ENCODE peak calls at places on chromosomes 3 and 15, in six cellular contexts. Z is choroid plexus epithelial cell; L is NCI-H2081; R is transverse colon; D is erythroblast; E is naive thymus-derived CD8-positive, alpha-beta T cell. Y is an unnamed sample.
A peak's percentile ranks its signal among the peaks of the same experiment; 100 is the strongest.

GRCh38 chr15:65620833-65621232 is 905 bp upstream of the SLC24A1 start:
- DNase-seq in R (no peak), E (no peak), Z (no peak), L (no peak), D (no peak), Y (no peak)

GRCh38 chr3:149848238-149848637 is 35.2 kb downstream of the RNF13 start:
- DNase-seq in R (no peak), E (no peak), D (no peak), Z (no peak), L (no peak), Y (no peak)

GRCh38 chr15:61228025-61228901 is 839 bp downstream of the RORA start:
- DNase-seq in D (no peak), R (no peak), L (peak; percentile 24), E (no peak), Z (peak; percentile 39), Y (no peak)

GRCh38 chr15:78065973-78066946 is 11.3 kb downstream of the TBC1D2B start:
- DNase-seq in L (no peak), D (no peak), E (no peak), Z (peak; percentile 54), R (no peak), Y (no peak)

GRCh38 chr15:70274908-70275307 is 177.2 kb upstream of the TLE3 start:
- DNase-seq in L (no peak), Z (no peak), D (no peak), R (no peak), E (no peak), Y (no peak)

GRCh38 chr15:41908681-41909461 is 15.0 kb upstream of the SPTBN5 start:
- DNase-seq in D (no peak), L (no peak), R (no peak), Z (no peak), E (no peak), Y (no peak)

GRCh38 chr15:101358895-101359294 is 63.8 kb upstream of the SNRPA1 start:
- DNase-seq in L (no peak), E (no peak), Z (peak; percentile 6), D (no peak), R (no peak), Y (no peak)

GRCh38 chr15:77749236-77749997 is 116.7 kb upstream of the LINGO1 start:
- DNase-seq in D (no peak), L (no peak), Z (no peak), R (no peak), E (no peak), Y (no peak)

GRCh38 chr15:40235201-40235890 is 3.5 kb upstream of the PAK6 start:
- DNase-seq in E (no peak), Z (no peak), R (no peak), L (no peak), D (no peak), Y (peak; percentile 58)

GRCh38 chr15:77844798-77845446 is 212.2 kb upstream of the LINGO1 start:
- DNase-seq in E (no peak), D (no peak), R (no peak), Z (no peak), L (no peak), Y (no peak)

GRCh38 chr3:100030346-100030745 is 84.0 kb downstream of the FILIP1L start:
- DNase-seq in E (no peak), R (no peak), D (no peak), L (no peak), Z (no peak), Y (no peak)

GRCh38 chr3:9843715-9844438 is at the start of gene RPUSD3:
- DNase-seq in E (peak; percentile 98), L (peak; percentile 88), D (peak; percentile 98), Z (peak; percentile 98), R (peak; percentile 99), Y (peak; percentile 100)

Y was measured in K562.